ENCODE peak calls at places on chromosomes 6 and 20, in nine cellular contexts. R is AML-193; L is posterior vena cava; U is HFF-Myc; W is naive B cell; M is Daoy; A is activated CD8-positive, alpha-beta memory T cell treated with anti-CD3 and anti-CD28 coated beads for 4 hours; F is AG04449; E is immature natural killer cell. S is an unnamed sample.

GRCh38 chr6:167685654-167686053 is 141.1 kb upstream of the AFDN start:
- DNase-seq in A (no peak), E (no peak), F (no peak), U (no peak), L (peak; percentile 69), W (no peak), M (no peak), R (no peak), S (no peak)

GRCh38 chr20:41632896-41633295 is 14.7 kb upstream of the CHD6 start:
- DNase-seq in R (no peak), M (peak; percentile 53), E (no peak), A (no peak), F (no peak), L (no peak), U (no peak), W (no peak), S (no peak)

GRCh38 chr6:70413829-70414494 is 654 bp downstream of the FAM135A start:
- DNase-seq in F (no peak), M (peak; percentile 51), E (no peak), U (no peak), A (no peak), R (no peak), W (peak; percentile 34), L (no peak), S (no peak)

GRCh38 chr6:34679552-34680255 is 16.9 kb downstream of the ILRUN start:
- DNase-seq in M (no peak), A (no peak), R (peak; percentile 59), L (no peak), W (no peak), U (no peak), F (no peak), E (no peak), S (no peak)

GRCh38 chr6:169253745-169254238 is at the start of gene THBS2:
- DNase-seq in E (no peak), M (peak; percentile 53), U (peak; percentile 78), W (no peak), A (no peak), R (no peak), F (peak; percentile 75), L (peak; percentile 94), S (no peak)

GRCh38 chr6:21678990-21679389 is 85.4 kb downstream of the SOX4 start:
- DNase-seq in A (no peak), R (no peak), U (no peak), M (peak; percentile 78), E (no peak), F (peak; percentile 12), L (no peak), W (no peak), S (no peak)

GRCh38 chr6:167122041-167122826 is 662 bp upstream of the CCR6 start:
- DNase-seq in E (peak; percentile 23), U (no peak), M (no peak), L (no peak), W (peak; percentile 80), A (no peak), F (no peak), R (no peak), S (no peak)

GRCh38 chr6:127902933-127903332 is 2.1 kb upstream of the THEMIS start:
- DNase-seq in W (no peak), A (no peak), E (no peak), R (no peak), U (no peak), L (no peak), F (no peak), M (no peak), S (no peak)

S was measured in T47D.